ENCODE peak calls at places on chromosomes 16 and 17, in six cellular contexts. B, K, S, G, X and W are unnamed samples.

GRCh38 chr16:70680495-70681381 is 5.1 kb downstream of the MTSS2 start:
- DNase-seq in G (no peak), K (no peak), X (no peak), S (peak), B (no peak), W (no peak)

GRCh38 chr16:84537431-84538151 is 33.1 kb upstream of the MEAK7 start:
- DNase-seq in G (no peak), S (peak), B (no peak), X (peak), K (no peak), W (no peak)

GRCh38 chr16:67216612-67217490 is 10.1 kb upstream of the TMEM208 start:
- DNase-seq in S (peak), K (peak), X (peak), B (no peak), G (no peak), W (peak)

GRCh38 chr17:34451313-34451712 is 88.3 kb upstream of the CCL1 start:
- DNase-seq in B (no peak), X (no peak), K (no peak), G (no peak), S (no peak), W (no peak)

GRCh38 chr16:50263940-50264929 is 2.1 kb upstream of the ADCY7 start:
- DNase-seq in S (no peak), K (no peak), B (no peak), G (no peak), X (no peak), W (no peak)

GRCh38 chr16:84082110-84082509 is 34.6 kb downstream of the MBTPS1 start:
- DNase-seq in B (no peak), S (no peak), G (no peak), K (no peak), X (peak), W (no peak)

GRCh38 chr17:17114592-17115225 is 72.5 kb downstream of the MPRIP start:
- DNase-seq in B (no peak), S (no peak), G (no peak), X (no peak), K (no peak), W (no peak)

GRCh38 chr17:82548681-82549303 is 29.3 kb downstream of the FOXK2 start:
- DNase-seq in S (peak), X (peak), G (no peak), B (no peak), K (no peak), W (no peak)

GRCh38 chr17:3845361-3845753 is 689 bp downstream of the NCBP3 start:
- DNase-seq in K (no peak), X (no peak), G (no peak), S (peak), B (no peak), W (no peak)

GRCh38 chr17:48025904-48026502 is 11.6 kb downstream of the COPZ2 start:
- DNase-seq in G (no peak), X (no peak), B (no peak), K (no peak), S (no peak), W (no peak)

GRCh38 chr17:30271102-30271501 is 20.6 kb downstream of the BLMH start:
- DNase-seq in G (no peak), K (no peak), B (no peak), X (peak), S (peak), W (no peak)

GRCh38 chr16:20853981-20854620 is 46.1 kb downstream of the DCUN1D3 start:
- DNase-seq in S (no peak), X (no peak), G (no peak), B (no peak), K (no peak), W (no peak)

GRCh38 chr16:69513180-69513966 is 52.4 kb upstream of the NFAT5 start:
- DNase-seq in X (no peak), K (no peak), S (no peak), B (no peak), G (no peak), W (no peak)

GRCh38 chr16:77002644-77003043 is 188.3 kb upstream of the MON1B start:
- DNase-seq in X (no peak), S (no peak), K (no peak), G (no peak), B (no peak), W (no peak)

GRCh38 chr17:57110579-57111367 is 25.7 kb downstream of the AKAP1 start:
- DNase-seq in X (no peak), B (no peak), G (no peak), S (no peak), K (no peak), W (no peak)

GRCh38 chr16:28192811-28193529 is 18.8 kb downstream of the XPO6 start:
- DNase-seq in K (peak), X (no peak), G (no peak), B (no peak), S (no peak), W (no peak)

GRCh38 chr16:84294196-84295142 is at the start of gene WFDC1:
- DNase-seq in B (no peak), X (no peak), K (no peak), S (peak), G (no peak), W (no peak)

GRCh38 chr16:31404353-31405064 is 11.4 kb downstream of the ITGAD start:
- DNase-seq in K (no peak), X (peak), G (peak), S (no peak), B (no peak), W (no peak)

GRCh38 chr17:11485336-11485735 is 112.9 kb upstream of the DNAH9 start:
- DNase-seq in K (no peak), X (no peak), B (no peak), S (no peak), G (no peak), W (no peak)

GRCh38 chr17:78736526-78737079 is 45.5 kb downstream of the CYTH1 start:
- DNase-seq in S (peak), G (peak), B (no peak), K (peak), X (peak), W (peak)
- H3K27ac ChIP-seq in S (peak), G (peak), B (no peak), K (peak), X (peak), W (peak)

GRCh38 chr17:78107457-78107856 is 21.1 kb downstream of the TMC6 start:
- DNase-seq in X (no peak), B (no peak), G (no peak), S (no peak), K (no peak), W (no peak)
- H3K27ac ChIP-seq in X (peak), B (no peak), G (no peak), S (no peak), K (no peak), W (no peak)

GRCh38 chr16:54374136-54374535 is 87.5 kb upstream of the IRX3 start:
- DNase-seq in K (no peak), G (no peak), S (no peak), X (no peak), B (no peak), W (no peak)
- H3K27ac ChIP-seq in K (no peak), G (no peak), S (no peak), X (no peak), B (no peak), W (no peak)

GRCh38 chr16:29826342-29826695 is 6.1 kb downstream of the MVP start:
- DNase-seq in B (no peak), K (no peak), S (peak), X (no peak), G (no peak), W (no peak)
- H3K27ac ChIP-seq in B (no peak), K (peak), S (peak), X (no peak), G (peak), W (peak)

GRCh38 chr17:66349549-66350245 is 47.3 kb downstream of the PRKCA start:
- DNase-seq in B (no peak), G (no peak), X (no peak), S (no peak), K (no peak), W (no peak)
- H3K27ac ChIP-seq in B (no peak), G (no peak), X (peak), S (no peak), K (no peak), W (no peak)

GRCh38 chr16:87542531-87543102 is 49.8 kb upstream of the ZCCHC14 start:
- DNase-seq in X (no peak), G (no peak), B (no peak), S (no peak), K (no peak), W (no peak)

GRCh38 chr16:87539113-87539512 is 46.3 kb upstream of the ZCCHC14 start:
- DNase-seq in B (no peak), X (no peak), K (no peak), S (no peak), G (no peak), W (no peak)

GRCh38 chr16:87541882-87542234 is 49.0 kb upstream of the ZCCHC14 start:
- DNase-seq in B (no peak), K (no peak), S (no peak), X (no peak), G (no peak), W (no peak)

GRCh38 chr16:87540072-87540976 is 47.5 kb upstream of the ZCCHC14 start:
- DNase-seq in S (no peak), B (no peak), X (no peak), K (no peak), G (no peak), W (no peak)

GRCh38 chr16:87541004-87541881 is 48.4 kb upstream of the ZCCHC14 start:
- DNase-seq in X (no peak), G (no peak), S (no peak), B (no peak), K (no peak), W (no peak)
- H3K27ac ChIP-seq in X (no peak), G (no peak), S (no peak), B (no peak), K (peak), W (no peak)

GRCh38 chr16:2511996-2512919 is 1.5 kb upstream of the ATP6V0C start:
- DNase-seq in S (no peak), X (no peak), B (no peak), K (no peak), G (no peak), W (no peak)
- H3K27ac ChIP-seq in S (no peak), X (peak), B (no peak), K (peak), G (peak), W (peak)

DNA sequence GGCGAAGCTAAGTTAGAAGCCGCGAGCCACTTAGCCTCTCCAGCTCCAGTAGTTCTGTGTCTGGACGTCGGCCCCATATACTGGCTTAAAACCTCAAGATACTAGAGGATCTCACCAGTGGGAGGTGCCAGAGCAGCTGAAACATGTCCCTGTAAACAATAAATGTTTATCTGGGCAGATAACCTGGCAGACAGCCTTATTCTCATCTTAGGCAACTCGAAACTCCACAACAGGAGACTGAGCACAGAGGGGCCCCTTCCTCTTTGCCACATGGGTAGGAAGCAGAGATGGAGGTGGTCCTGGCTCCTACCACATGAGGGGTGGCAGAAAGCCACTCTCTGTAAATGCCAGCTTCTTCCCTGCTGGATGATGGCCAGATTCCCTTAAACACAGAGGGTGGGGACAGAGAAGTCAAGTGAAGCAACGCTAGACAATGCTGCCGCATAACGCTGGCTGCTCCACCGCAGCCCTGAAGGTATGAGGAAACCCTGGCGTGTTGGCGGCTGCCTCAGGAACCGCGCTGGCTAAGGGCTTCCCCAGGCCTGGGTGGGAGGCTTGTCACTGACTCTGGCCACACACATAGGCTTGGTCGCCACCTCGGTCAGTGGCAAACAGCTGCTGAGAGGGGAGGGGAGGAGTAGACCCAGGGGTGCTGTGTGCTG is 67.9 kb downstream of the HIC1 start:
- DNase-seq in S (peak), X (no peak), G (no peak), B (no peak), K (peak), W (peak)
- H3K27ac ChIP-seq in S (peak), X (no peak), G (no peak), B (no peak), K (peak), W (peak)